ENCODE peak calls at places on chromosome 5, in four cellular contexts. One of them, this sample, is unnamed.

GRCh38 chr5:17359451-17359965 is 138.5 kb upstream of the TAF11L2 start:
- DNase-seq in HepG2: no peak
- DNase-seq in K562: no peak
- DNase-seq in GM12878: no peak
- DNase-seq in this sample: no peak

GRCh38 chr5:161546463-161547301 is at the start of gene GABRB2:
- DNase-seq in HepG2: peak; percentile 16
- DNase-seq in K562: peak; percentile 16
- DNase-seq in GM12878: peak; percentile 24
- DNase-seq in this sample: peak; percentile 31

GRCh38 chr5:52665544-52665943 is 122.2 kb upstream of the ITGA1 start:
- DNase-seq in HepG2: no peak
- DNase-seq in K562: no peak
- DNase-seq in GM12878: no peak
- DNase-seq in this sample: no peak

GRCh38 chr5:33755216-33755615 is 136.6 kb downstream of the ADAMTS12 start:
- DNase-seq in HepG2: no peak
- DNase-seq in K562: no peak
- DNase-seq in GM12878: no peak
- DNase-seq in this sample: no peak

GRCh38 chr5:150092159-150092787 is 5.9 kb upstream of the CSF1R start:
- DNase-seq in HepG2: no peak
- DNase-seq in K562: no peak
- DNase-seq in GM12878: no peak
- DNase-seq in this sample: no peak

GRCh38 chr5:83322273-83322924 is 149.1 kb upstream of the VCAN start:
- DNase-seq in HepG2: no peak
- DNase-seq in K562: no peak
- DNase-seq in GM12878: no peak
- DNase-seq in this sample: no peak

GRCh38 chr5:174903333-174903732 is 179.0 kb downstream of the MSX2 start:
- DNase-seq in HepG2: no peak
- DNase-seq in K562: no peak
- DNase-seq in GM12878: no peak
- DNase-seq in this sample: peak; percentile 27

GRCh38 chr5:55853271-55853670 is 2.1 kb downstream of the IL31RA start:
- DNase-seq in HepG2: no peak
- DNase-seq in K562: no peak
- DNase-seq in GM12878: no peak
- DNase-seq in this sample: no peak

GRCh38 chr5:156096259-156096658 is 230.7 kb upstream of the SGCD start:
- DNase-seq in HepG2: no peak
- DNase-seq in K562: no peak
- DNase-seq in GM12878: no peak
- DNase-seq in this sample: no peak

GRCh38 chr5:154892370-154892771 is 33.9 kb downstream of the CNOT8 start:
- DNase-seq in HepG2: no peak
- DNase-seq in K562: no peak
- DNase-seq in GM12878: no peak
- DNase-seq in this sample: no peak

GRCh38 chr5:15009420-15009819 is 137.8 kb upstream of the ANKH start:
- DNase-seq in HepG2: peak; percentile 96
- DNase-seq in K562: peak; percentile 54
- DNase-seq in GM12878: no peak
- DNase-seq in this sample: peak; percentile 11

GRCh38 chr5:88190106-88190834 is 78.4 kb downstream of the TMEM161B start:
- DNase-seq in HepG2: no peak
- DNase-seq in K562: no peak
- DNase-seq in GM12878: no peak
- DNase-seq in this sample: no peak

GRCh38 chr5:37615184-37615583 is 224.7 kb downstream of the GDNF start:
- DNase-seq in HepG2: no peak
- DNase-seq in K562: no peak
- DNase-seq in GM12878: no peak
- DNase-seq in this sample: no peak

GRCh38 chr5:95392593-95393182 is 1.5 kb downstream of the FAM81B start:
- DNase-seq in HepG2: peak; percentile 7
- DNase-seq in K562: peak; percentile 60
- DNase-seq in GM12878: no peak
- DNase-seq in this sample: no peak

GRCh38 chr5:125536582-125536981 is 790.1 kb upstream of the ZNF608 start:
- DNase-seq in HepG2: no peak
- DNase-seq in K562: no peak
- DNase-seq in GM12878: no peak
- DNase-seq in this sample: no peak

GRCh38 chr5:139708877-139709586 is 60.9 kb downstream of the CXXC5 start:
- DNase-seq in HepG2: peak; percentile 75
- DNase-seq in K562: peak; percentile 91
- DNase-seq in GM12878: no peak
- DNase-seq in this sample: peak; percentile 45

GRCh38 chr5:131286400-131286715 is 22.5 kb downstream of the CDC42SE2 start:
- DNase-seq in HepG2: no peak
- DNase-seq in K562: no peak
- DNase-seq in GM12878: no peak
- DNase-seq in this sample: no peak

GRCh38 chr5:72478276-72478675 is 28.9 kb downstream of the ZNF366 start:
- DNase-seq in HepG2: no peak
- DNase-seq in K562: no peak
- DNase-seq in GM12878: no peak
- DNase-seq in this sample: no peak

GRCh38 chr5:154002093-154002492 is 36.6 kb downstream of the FAM114A2 start:
- DNase-seq in HepG2: no peak
- DNase-seq in K562: no peak
- DNase-seq in GM12878: no peak
- DNase-seq in this sample: no peak

GRCh38 chr5:87650284-87650683 is 237.6 kb upstream of the CCNH start:
- DNase-seq in HepG2: no peak
- DNase-seq in K562: no peak
- DNase-seq in GM12878: no peak
- DNase-seq in this sample: no peak

GRCh38 chr5:179143446-179143845 is 83.3 kb downstream of the ZNF354C start:
- DNase-seq in HepG2: peak; percentile 32
- DNase-seq in K562: peak; percentile 34
- DNase-seq in GM12878: no peak
- DNase-seq in this sample: no peak

GRCh38 chr5:1314564-1314982 is 19.7 kb upstream of the TERT start:
- DNase-seq in HepG2: no peak
- DNase-seq in K562: no peak
- DNase-seq in GM12878: no peak
- DNase-seq in this sample: no peak

GRCh38 chr5:1311443-1312055 is 16.7 kb upstream of the TERT start:
- DNase-seq in HepG2: no peak
- DNase-seq in K562: no peak
- DNase-seq in GM12878: no peak
- DNase-seq in this sample: no peak

GRCh38 chr5:1310118-1310517 is 15.2 kb upstream of the TERT start:
- DNase-seq in HepG2: no peak
- DNase-seq in K562: no peak
- DNase-seq in GM12878: no peak
- DNase-seq in this sample: no peak

GRCh38 chr5:1312993-1313833 is 18.3 kb upstream of the TERT start:
- DNase-seq in HepG2: no peak
- DNase-seq in K562: no peak
- DNase-seq in GM12878: peak; percentile 95
- DNase-seq in this sample: no peak

DNA sequence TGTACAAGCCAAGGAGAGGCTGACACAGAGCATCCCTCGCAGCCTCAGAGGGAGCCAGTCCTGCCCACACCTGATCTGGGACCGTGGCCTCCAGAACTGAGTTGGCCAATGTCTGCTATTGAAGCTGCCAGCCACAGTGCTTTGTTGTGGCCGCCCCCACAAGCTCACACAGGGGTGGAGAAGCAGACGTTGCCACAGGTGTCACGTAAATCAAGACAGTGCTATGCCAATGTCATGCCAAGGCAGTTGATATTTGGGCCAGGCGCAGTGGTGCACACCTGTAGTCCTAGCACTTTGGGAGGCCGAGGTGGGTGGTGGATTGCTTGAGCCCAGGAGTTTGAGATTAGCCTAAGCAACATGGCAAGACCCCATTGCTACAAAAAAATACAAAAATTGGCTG is 17.3 kb upstream of the TERT start:
- DNase-seq in HepG2: no peak
- DNase-seq in K562: no peak
- DNase-seq in GM12878: no peak
- DNase-seq in this sample: no peak
- TF ChIP-seq FOXK2 in HepG2: no peak
- TF ChIP-seq FOXK2 in K562: no peak
- TF ChIP-seq FOXK2 in GM12878: no peak
- TF ChIP-seq FOXK2 in this sample: no peak

GRCh38 chr5:141192110-141192725 is at the start of gene PCDHB10:
- DNase-seq in HepG2: peak; percentile 9
- DNase-seq in K562: peak; percentile 52
- DNase-seq in GM12878: no peak
- DNase-seq in this sample: peak; percentile 17
- TF ChIP-seq FOXK2 in HepG2: no peak
- TF ChIP-seq FOXK2 in K562: no peak
- TF ChIP-seq FOXK2 in GM12878: no peak
- TF ChIP-seq FOXK2 in this sample: no peak

GRCh38 chr5:74594172-74595040 is 46.1 kb downstream of the ENC1 start:
- DNase-seq in HepG2: no peak
- DNase-seq in K562: peak; percentile 60
- DNase-seq in GM12878: no peak
- DNase-seq in this sample: no peak

GRCh38 chr5:74598731-74599624 is 41.5 kb downstream of the ENC1 start:
- DNase-seq in HepG2: peak; percentile 29
- DNase-seq in K562: no peak
- DNase-seq in GM12878: no peak
- DNase-seq in this sample: no peak

GRCh38 chr5:74595143-74595915 is 45.2 kb downstream of the ENC1 start:
- DNase-seq in HepG2: peak; percentile 87
- DNase-seq in K562: peak; percentile 62
- DNase-seq in GM12878: no peak
- DNase-seq in this sample: no peak

GRCh38 chr5:74596930-74597329 is 43.6 kb downstream of the ENC1 start:
- DNase-seq in HepG2: no peak
- DNase-seq in K562: no peak
- DNase-seq in GM12878: no peak
- DNase-seq in this sample: no peak
- TF ChIP-seq FOXK2 in HepG2: no peak
- TF ChIP-seq FOXK2 in K562: no peak
- TF ChIP-seq FOXK2 in GM12878: no peak
- TF ChIP-seq FOXK2 in this sample: no peak

GRCh38 chr5:77861576-77861975 is 85.4 kb upstream of the TBCA start:
- DNase-seq in HepG2: no peak
- DNase-seq in K562: no peak
- DNase-seq in GM12878: no peak
- DNase-seq in this sample: no peak
- TF ChIP-seq FOXK2 in HepG2: no peak
- TF ChIP-seq FOXK2 in K562: no peak
- TF ChIP-seq FOXK2 in GM12878: no peak
- TF ChIP-seq FOXK2 in this sample: no peak

DNA sequence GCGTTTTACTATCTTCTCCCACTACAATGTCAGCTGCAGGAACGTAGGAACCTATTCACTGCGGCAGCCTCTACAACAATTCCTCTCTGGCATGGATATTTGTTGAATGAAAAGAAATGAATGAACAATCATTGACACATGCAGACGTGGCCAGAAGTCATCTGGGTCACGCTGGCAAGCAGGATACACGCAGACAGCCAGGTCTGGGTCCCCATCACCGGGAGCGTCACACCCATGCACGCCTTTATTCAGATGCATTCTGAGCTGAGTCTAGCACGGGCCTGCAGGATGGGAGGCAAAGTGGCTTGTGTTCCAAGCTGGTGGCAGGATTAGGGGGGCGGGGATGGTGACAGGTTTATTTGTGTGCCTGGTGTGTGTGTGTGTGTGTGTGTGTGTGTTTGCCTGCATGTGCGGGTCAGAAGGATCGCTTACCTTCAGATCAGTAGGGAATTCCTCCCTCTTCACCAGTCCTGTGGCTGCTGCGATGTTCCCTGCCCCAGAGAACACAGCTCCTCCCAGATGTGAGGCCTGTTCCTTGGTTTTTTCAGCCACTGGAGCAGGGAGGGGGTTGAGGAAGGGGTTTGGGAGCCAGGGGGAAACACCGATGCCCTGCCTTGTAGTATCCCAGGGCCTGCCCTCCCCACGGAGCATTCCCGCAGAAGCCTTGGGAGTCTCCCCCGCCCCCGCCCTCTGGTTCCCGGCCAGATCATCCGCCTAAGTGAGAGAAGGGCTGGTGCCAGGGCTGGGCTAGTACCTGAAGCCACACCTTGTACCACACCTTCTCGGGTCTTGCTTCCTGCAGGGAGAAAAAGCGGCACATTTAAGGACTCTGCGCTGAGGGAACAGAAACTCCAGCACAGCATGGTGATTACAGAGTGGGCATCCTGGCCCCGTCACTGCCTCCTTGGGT is 4.1 kb downstream of the SNCB start:
- DNase-seq in HepG2: no peak
- DNase-seq in K562: no peak
- DNase-seq in GM12878: no peak
- DNase-seq in this sample: no peak
- TF ChIP-seq FOXK2 in HepG2: no peak
- TF ChIP-seq FOXK2 in K562: no peak
- TF ChIP-seq FOXK2 in GM12878: no peak
- TF ChIP-seq FOXK2 in this sample: no peak

GRCh38 chr5:176553260-176554085 is 4.3 kb downstream of the CDHR2 start:
- DNase-seq in HepG2: no peak
- DNase-seq in K562: no peak
- DNase-seq in GM12878: no peak
- DNase-seq in this sample: no peak
- TF ChIP-seq FOXK2 in HepG2: no peak
- TF ChIP-seq FOXK2 in K562: no peak
- TF ChIP-seq FOXK2 in GM12878: no peak
- TF ChIP-seq FOXK2 in this sample: no peak

GRCh38 chr5:96658272-96658671 is 3.9 kb upstream of the CAST start:
- DNase-seq in HepG2: no peak
- DNase-seq in K562: no peak
- DNase-seq in GM12878: no peak
- DNase-seq in this sample: no peak

GRCh38 chr5:96655506-96655905 is 6.7 kb upstream of the CAST start:
- DNase-seq in HepG2: no peak
- DNase-seq in K562: no peak
- DNase-seq in GM12878: no peak
- DNase-seq in this sample: no peak

GRCh38 chr5:96655085-96655484 is 7.1 kb upstream of the CAST start:
- DNase-seq in HepG2: no peak
- DNase-seq in K562: no peak
- DNase-seq in GM12878: no peak
- DNase-seq in this sample: no peak

GRCh38 chr5:96654209-96654608 is 8.0 kb upstream of the CAST start:
- DNase-seq in HepG2: no peak
- DNase-seq in K562: no peak
- DNase-seq in GM12878: no peak
- DNase-seq in this sample: no peak

GRCh38 chr5:96657068-96657467 is 5.1 kb upstream of the CAST start:
- DNase-seq in HepG2: peak; percentile 12
- DNase-seq in K562: peak; percentile 52
- DNase-seq in GM12878: peak; percentile 61
- DNase-seq in this sample: no peak
- TF ChIP-seq FOXK2 in HepG2: no peak
- TF ChIP-seq FOXK2 in K562: no peak
- TF ChIP-seq FOXK2 in GM12878: no peak
- TF ChIP-seq FOXK2 in this sample: no peak

GRCh38 chr5:127596501-127596900 is 52.4 kb upstream of the CTXN3 start:
- DNase-seq in HepG2: no peak
- DNase-seq in K562: no peak
- DNase-seq in GM12878: no peak
- DNase-seq in this sample: no peak
- TF ChIP-seq FOXK2 in HepG2: no peak
- TF ChIP-seq FOXK2 in K562: no peak
- TF ChIP-seq FOXK2 in GM12878: no peak
- TF ChIP-seq FOXK2 in this sample: no peak

GRCh38 chr5:93800988-93801811 is 59.8 kb upstream of the POU5F2 start:
- DNase-seq in HepG2: peak; percentile 45
- DNase-seq in K562: peak; percentile 27
- DNase-seq in GM12878: peak; percentile 2
- DNase-seq in this sample: no peak
- TF ChIP-seq FOXK2 in HepG2: no peak
- TF ChIP-seq FOXK2 in K562: no peak
- TF ChIP-seq FOXK2 in GM12878: no peak
- TF ChIP-seq FOXK2 in this sample: no peak

This sample was measured in HEK293T.